ENCODE peak calls at places on chromosomes 13 and 19, in six cellular contexts. Z, U, H, V, O and K are unnamed samples.
A peak's percentile ranks its signal among the peaks of the same experiment; 100 is the strongest.

GRCh38 chr19:48676887-48677286 is 4.1 kb upstream of the NTN5 start:
- DNase-seq in U (no peak), H (no peak), Z (no peak), O (no peak), V (no peak), K (no peak)

GRCh38 chr13:113745059-113745458 is 14.0 kb upstream of the TMEM255B start:
- DNase-seq in U (no peak), Z (no peak), O (no peak), H (no peak), V (no peak), K (no peak)

GRCh38 chr13:100881291-100881864 is 206.8 kb upstream of the TMTC4 start:
- DNase-seq in O (no peak), H (no peak), V (no peak), Z (no peak), U (no peak), K (no peak)

GRCh38 chr13:48731957-48732569 is 78.3 kb downstream of the CYSLTR2 start:
- DNase-seq in Z (peak; percentile 59), H (peak; percentile 73), V (peak; percentile 39), U (peak; percentile 42), O (no peak), K (peak; percentile 56)

GRCh38 chr13:46355906-46356305 is 31.1 kb downstream of the RUBCNL start:
- DNase-seq in V (no peak), O (no peak), U (no peak), Z (no peak), H (no peak), K (no peak)

GRCh38 chr13:48476215-48476614 is 56.7 kb downstream of the RCBTB2 start:
- DNase-seq in V (no peak), Z (no peak), O (no peak), H (no peak), U (no peak), K (no peak)

GRCh38 chr19:29263305-29264080 is 50.5 kb upstream of the UQCRFS1 start:
- DNase-seq in Z (peak; percentile 84), U (no peak), O (peak; percentile 90), V (peak; percentile 32), H (peak; percentile 78), K (peak; percentile 72)

GRCh38 chr13:27379694-27380596 is 44.5 kb upstream of the GTF3A start:
- DNase-seq in O (peak; percentile 92), Z (peak; percentile 86), H (peak; percentile 85), V (peak; percentile 36), U (peak; percentile 41), K (peak; percentile 67)

GRCh38 chr13:75326173-75327131 is 155.5 kb downstream of the TBC1D4 start:
- DNase-seq in O (no peak), Z (no peak), H (no peak), U (no peak), V (no peak), K (no peak)

GRCh38 chr19:57096640-57097361 is 23.0 kb upstream of the USP29 start:
- DNase-seq in Z (no peak), O (no peak), V (no peak), H (no peak), U (no peak), K (no peak)

GRCh38 chr19:42140125-42140754 is 8.0 kb upstream of the POU2F2 start:
- DNase-seq in Z (no peak), H (peak; percentile 91), U (peak; percentile 69), O (no peak), V (peak; percentile 61), K (peak; percentile 79)

GRCh38 chr19:40089462-40089861 is 1.3 kb downstream of the ZNF780A start:
- DNase-seq in Z (no peak), U (peak; percentile 25), V (no peak), H (no peak), O (no peak), K (no peak)

GRCh38 chr13:64158910-64159309 is 2743.3 kb upstream of the PCDH20 start:
- DNase-seq in O (no peak), U (no peak), H (no peak), Z (no peak), V (no peak), K (no peak)

GRCh38 chr13:90414691-90415596 is 932.5 kb upstream of the MIR17HG start:
- DNase-seq in H (no peak), Z (no peak), U (no peak), V (no peak), O (no peak), K (no peak)

DNA sequence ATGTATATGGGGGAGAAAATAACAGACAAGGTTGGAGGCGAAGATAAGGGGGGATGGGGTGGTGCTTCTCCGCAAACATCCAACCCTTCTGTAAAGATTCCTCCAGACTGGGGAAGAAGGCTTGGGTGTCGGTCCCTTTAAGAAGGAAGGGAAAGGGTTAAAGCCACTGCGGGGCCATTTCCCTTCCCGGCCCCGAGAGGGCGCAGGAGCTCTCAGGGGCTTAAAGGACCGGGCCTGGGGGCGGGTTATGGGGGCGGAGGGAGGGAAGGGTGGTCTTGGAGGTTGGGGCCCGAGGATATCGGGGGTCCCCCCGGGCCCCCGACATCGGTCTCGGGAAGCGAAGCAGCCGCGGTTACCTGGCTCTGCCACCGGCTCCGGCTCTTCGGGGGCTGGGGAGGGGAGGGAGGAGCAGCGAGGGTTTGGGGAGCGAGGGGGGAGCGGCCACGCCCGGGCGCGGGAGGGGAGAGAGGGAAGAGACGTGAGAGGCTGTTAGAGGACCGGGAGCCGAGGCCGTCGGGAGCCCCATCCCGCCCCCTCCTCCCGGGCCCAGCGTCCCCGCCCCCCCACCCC is 2.8 kb downstream of the TNNT1 start:
- DNase-seq in Z (no peak), V (no peak), H (peak; percentile 79), O (no peak), U (peak; percentile 28), K (no peak)
- TF ChIP-seq CTCF in Z (peak; percentile 67), V (peak; percentile 47), H (peak; percentile 75), O (no peak), U (peak; percentile 35), K (peak; percentile 70)

GRCh38 chr13:68234278-68234677 is 1004.1 kb upstream of the PCDH9 start:
- DNase-seq in U (no peak), O (no peak), Z (no peak), H (no peak), V (no peak), K (no peak)
- TF ChIP-seq CTCF in U (no peak), O (no peak), Z (no peak), H (no peak), V (no peak), K (no peak)

DNA sequence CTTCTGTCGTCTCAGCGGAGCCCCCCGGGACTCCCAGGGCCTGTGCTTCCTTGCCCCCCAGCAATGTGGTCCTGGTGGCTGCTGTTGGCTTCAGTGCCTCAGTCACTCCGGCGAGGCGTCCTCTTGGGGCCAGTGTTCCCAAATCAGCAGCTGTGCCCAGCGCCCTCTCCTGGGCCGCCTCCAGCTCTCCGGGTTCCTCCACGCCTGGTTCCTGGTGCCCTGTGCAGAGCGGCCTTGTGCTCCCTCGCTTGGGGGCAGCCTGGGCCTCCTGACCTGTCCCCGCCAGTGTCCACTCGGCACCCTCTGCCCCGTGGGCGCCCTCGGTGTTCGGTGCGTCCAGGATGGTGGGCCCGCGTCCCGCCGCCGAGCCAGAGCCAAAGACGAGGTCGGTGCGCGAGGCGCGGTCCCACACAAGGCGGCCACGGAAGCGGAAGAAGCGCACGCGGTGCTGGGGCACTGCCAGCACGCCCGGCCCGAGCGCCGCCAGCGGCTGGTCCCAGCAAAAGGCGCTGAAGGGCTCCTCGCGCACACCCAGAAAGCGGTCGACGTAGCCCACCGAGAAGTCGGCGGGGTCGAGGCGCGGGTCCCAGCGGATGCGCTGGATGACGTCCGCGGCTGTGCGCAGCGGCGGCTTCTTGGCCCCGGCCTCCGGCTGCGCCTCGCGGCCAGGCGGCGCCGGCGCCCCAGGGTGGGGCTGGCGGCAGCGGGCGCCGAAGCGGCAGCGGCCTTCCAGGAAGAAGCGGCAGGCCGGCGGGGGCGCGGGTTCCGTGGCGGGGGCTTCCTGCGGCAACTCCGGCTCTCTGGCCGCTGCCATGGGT is 656 bp downstream of the LENG9 start:
- DNase-seq in U (peak; percentile 85), Z (peak; percentile 72), O (peak; percentile 96), H (peak; percentile 69), V (peak; percentile 82), K (peak; percentile 36)
- TF ChIP-seq CTCF in U (no peak), Z (no peak), O (no peak), H (no peak), V (peak; percentile 33), K (peak; percentile 27)

GRCh38 chr13:59679239-59679638 is 484.5 kb downstream of the DIAPH3 start:
- DNase-seq in Z (no peak), O (no peak), U (no peak), H (no peak), V (no peak), K (no peak)
- TF ChIP-seq CTCF in Z (no peak), O (no peak), U (no peak), H (no peak), V (no peak), K (no peak)

GRCh38 chr19:10332158-10332964 is 968 bp downstream of the RAVER1 start:
- DNase-seq in Z (no peak), V (no peak), H (no peak), U (no peak), O (no peak), K (no peak)
- TF ChIP-seq CTCF in Z (no peak), V (no peak), H (no peak), U (no peak), O (no peak), K (no peak)

GRCh38 chr19:14198384-14199376 is 7.3 kb downstream of the ADGRL1 start:
- DNase-seq in V (no peak), U (no peak), H (peak; percentile 33), O (no peak), Z (peak; percentile 32), K (no peak)
- TF ChIP-seq CTCF in V (no peak), U (no peak), H (no peak), O (no peak), Z (no peak), K (no peak)